ENCODE peak calls at places on chromosomes 3 and 15, in five cellular contexts. D is HS-27A, Y is DMS153, U is NCI-H1694 treated with DMSO at 0.1 percent for 48 hours, V is pons. A is an unnamed sample.
A peak's percentile ranks its signal among the peaks of the same experiment; 100 is the strongest.

GRCh38 chr15:69116391-69116790 is 44.0 kb upstream of the GLCE start:
- DNase-seq in V (no peak), D (no peak), Y (no peak), U (no peak), A (no peak)

GRCh38 chr3:112405845-112406244 is 72.9 kb downstream of the CD200 start:
- DNase-seq in U (no peak), V (no peak), Y (no peak), D (no peak), A (no peak)

GRCh38 chr3:32392530-32393302 is 1.1 kb downstream of the CMTM7 start:
- DNase-seq in Y (no peak), U (no peak), V (no peak), D (peak; percentile 36), A (peak; percentile 64)

GRCh38 chr15:74040115-74040850 is 42.1 kb downstream of the GOLGA6A start:
- DNase-seq in V (no peak), D (peak; percentile 92), Y (no peak), U (no peak), A (no peak)

GRCh38 chr15:99441871-99442267 is 123.9 kb upstream of the MEF2A start:
- DNase-seq in U (no peak), Y (no peak), D (no peak), V (no peak), A (no peak)

GRCh38 chr3:43885908-43886618 is 195.3 kb downstream of the ABHD5 start:
- DNase-seq in U (no peak), V (no peak), D (no peak), Y (no peak), A (no peak)

GRCh38 chr3:191695815-191696153 is 234.8 kb downstream of the PYDC2 start:
- DNase-seq in V (no peak), D (no peak), U (no peak), Y (no peak), A (no peak)

GRCh38 chr15:89171136-89172072 is 50.0 kb downstream of the RLBP1 start:
- DNase-seq in D (no peak), Y (no peak), V (peak; percentile 72), U (peak; percentile 15), A (peak; percentile 66)

GRCh38 chr15:68704496-68705021 is 116.1 kb downstream of the ANP32A start:
- DNase-seq in Y (no peak), U (no peak), V (no peak), D (no peak), A (peak; percentile 37)

GRCh38 chr15:83284563-83285283 is at the start of gene BNC1:
- DNase-seq in V (no peak), U (no peak), Y (no peak), D (no peak), A (no peak)

GRCh38 chr15:47332481-47332880 is 384.8 kb upstream of the SEMA6D start:
- DNase-seq in D (no peak), V (no peak), U (no peak), Y (no peak), A (no peak)

GRCh38 chr15:28943146-28943545 is 57.4 kb downstream of the APBA2 start:
- DNase-seq in V (no peak), D (no peak), U (no peak), Y (no peak), A (no peak)

GRCh38 chr15:38411902-38412301 is 42.0 kb upstream of the FAM98B start:
- DNase-seq in D (no peak), Y (no peak), V (no peak), U (no peak), A (no peak)

GRCh38 chr3:105938101-105938500 is 69.3 kb upstream of the CBLB start:
- DNase-seq in V (peak; percentile 38), D (no peak), U (peak; percentile 91), Y (no peak), A (peak; percentile 99)

GRCh38 chr3:177905895-177906511 is 630.2 kb upstream of the KCNMB2 start:
- DNase-seq in U (no peak), D (peak; percentile 75), V (peak; percentile 54), Y (no peak), A (peak; percentile 75)

GRCh38 chr3:195813916-195814486 is 2.3 kb upstream of the MUC4 start:
- DNase-seq in U (no peak), V (no peak), D (no peak), Y (no peak), A (no peak)

GRCh38 chr3:28050895-28051294 is 190.5 kb upstream of the CMC1 start:
- DNase-seq in D (peak; percentile 33), U (no peak), Y (no peak), V (no peak), A (peak; percentile 4)

GRCh38 chr3:183213941-183214612 is 39.0 kb upstream of the B3GNT5 start:
- DNase-seq in U (no peak), Y (peak; percentile 20), V (no peak), D (no peak), A (no peak)

GRCh38 chr15:81723758-81724157 is 322.1 kb downstream of the MEX3B start:
- DNase-seq in Y (no peak), D (no peak), V (no peak), U (no peak), A (peak; percentile 73)

GRCh38 chr3:123698813-123699212 is 114.0 kb upstream of the HACD2 start:
- DNase-seq in Y (no peak), D (no peak), V (no peak), U (no peak), A (no peak)

GRCh38 chr3:113039546-113039945 is 48.8 kb downstream of the GTPBP8 start:
- DNase-seq in D (no peak), V (no peak), U (no peak), Y (no peak), A (no peak)

GRCh38 chr3:4695846-4696245 is 202.7 kb downstream of the ITPR1 start:
- DNase-seq in Y (no peak), V (no peak), U (no peak), D (no peak), A (no peak)

GRCh38 chr3:130242850-130243569 is 102.5 kb upstream of the COL6A5 start:
- DNase-seq in U (no peak), Y (peak; percentile 22), D (no peak), V (peak; percentile 15), A (no peak)

GRCh38 chr3:175009294-175009693 is 150.2 kb downstream of the NAALADL2 start:
- DNase-seq in U (no peak), D (no peak), Y (no peak), V (no peak), A (no peak)

GRCh38 chr15:96334017-96334704 is 3.7 kb downstream of the NR2F2 start:
- DNase-seq in U (no peak), Y (no peak), V (no peak), D (no peak), A (peak; percentile 25)

GRCh38 chr15:79896131-79896633 is 632 bp downstream of the MTHFS start:
- DNase-seq in Y (no peak), D (peak; percentile 12), U (no peak), V (no peak), A (no peak)

GRCh38 chr15:65336369-65336766 is 31.9 kb downstream of the RNU5B-1 start:
- DNase-seq in U (no peak), D (no peak), V (no peak), Y (no peak), A (no peak)